ENCODE peak calls at places on chromosomes 2 and 18, in six cellular contexts. One of them, this sample, is unnamed.

GRCh38 chr18:22829781-22830180 is 103.3 kb upstream of the RBBP8 start:
- DNase-seq in K562: no peak
- DNase-seq in A549: no peak
- DNase-seq in HepG2: no peak
- DNase-seq in H1: no peak
- DNase-seq in GM12878: no peak
- DNase-seq in this sample: no peak

GRCh38 chr2:239383036-239383795 is 17.6 kb downstream of the HDAC4 start:
- DNase-seq in K562: no peak
- DNase-seq in H1: no peak
- DNase-seq in HepG2: no peak
- DNase-seq in A549: no peak
- DNase-seq in GM12878: no peak
- DNase-seq in this sample: no peak

GRCh38 chr18:42752921-42753320 is 362.6 kb downstream of the RIT2 start:
- DNase-seq in A549: no peak
- DNase-seq in HepG2: no peak
- DNase-seq in H1: no peak
- DNase-seq in GM12878: no peak
- DNase-seq in K562: no peak
- DNase-seq in this sample: no peak

GRCh38 chr18:295756-296155 is 27.9 kb upstream of the THOC1 start:
- DNase-seq in K562: no peak
- DNase-seq in HepG2: no peak
- DNase-seq in A549: no peak
- DNase-seq in H1: no peak
- DNase-seq in GM12878: no peak
- DNase-seq in this sample: no peak

GRCh38 chr2:236093134-236093533 is 75.1 kb downstream of the GBX2 start:
- DNase-seq in K562: no peak
- DNase-seq in HepG2: no peak
- DNase-seq in A549: peak; percentile 12
- DNase-seq in H1: no peak
- DNase-seq in GM12878: no peak
- DNase-seq in this sample: no peak

GRCh38 chr2:27638709-27639108 is 9.9 kb downstream of the GPN1 start:
- DNase-seq in K562: no peak
- DNase-seq in GM12878: no peak
- DNase-seq in A549: no peak
- DNase-seq in HepG2: no peak
- DNase-seq in H1: no peak
- DNase-seq in this sample: no peak

GRCh38 chr2:151860613-151861146 is 32.5 kb upstream of the ARL5A start:
- DNase-seq in K562: no peak
- DNase-seq in H1: no peak
- DNase-seq in HepG2: no peak
- DNase-seq in GM12878: no peak
- DNase-seq in A549: no peak
- DNase-seq in this sample: no peak

GRCh38 chr18:76922107-76922506 is 99.8 kb downstream of the ZNF236 start:
- DNase-seq in GM12878: peak; percentile 26
- DNase-seq in HepG2: peak; percentile 22
- DNase-seq in K562: peak; percentile 19
- DNase-seq in H1: peak; percentile 25
- DNase-seq in A549: peak; percentile 21
- DNase-seq in this sample: peak; percentile 83

GRCh38 chr18:34493099-34493544 is 217.0 kb upstream of the DTNA start:
- DNase-seq in A549: peak; percentile 23
- DNase-seq in K562: no peak
- DNase-seq in H1: peak; percentile 49
- DNase-seq in GM12878: no peak
- DNase-seq in HepG2: peak; percentile 72
- DNase-seq in this sample: peak; percentile 87

GRCh38 chr2:151771599-151772358 is 37.5 kb upstream of the NEB start:
- DNase-seq in K562: no peak
- DNase-seq in A549: no peak
- DNase-seq in H1: no peak
- DNase-seq in GM12878: peak; percentile 79
- DNase-seq in HepG2: no peak
- DNase-seq in this sample: no peak

GRCh38 chr2:216389565-216389964 is 17.3 kb upstream of the MARCHF4 start:
- DNase-seq in A549: no peak
- DNase-seq in HepG2: no peak
- DNase-seq in H1: no peak
- DNase-seq in GM12878: no peak
- DNase-seq in K562: no peak
- DNase-seq in this sample: no peak

GRCh38 chr2:196433116-196433515 is 206.4 kb upstream of the CCDC150 start:
- DNase-seq in K562: no peak
- DNase-seq in GM12878: no peak
- DNase-seq in H1: no peak
- DNase-seq in HepG2: no peak
- DNase-seq in A549: no peak
- DNase-seq in this sample: no peak

GRCh38 chr2:57453929-57454328 is 592.7 kb upstream of the VRK2 start:
- DNase-seq in K562: no peak
- DNase-seq in H1: no peak
- DNase-seq in A549: no peak
- DNase-seq in HepG2: no peak
- DNase-seq in GM12878: no peak
- DNase-seq in this sample: no peak

GRCh38 chr2:119012345-119013301 is 70.6 kb downstream of the MARCO start:
- DNase-seq in HepG2: no peak
- DNase-seq in A549: no peak
- DNase-seq in K562: no peak
- DNase-seq in GM12878: no peak
- DNase-seq in H1: no peak
- DNase-seq in this sample: no peak

GRCh38 chr18:9094307-9095226 is 7.9 kb upstream of the NDUFV2 start:
- DNase-seq in GM12878: no peak
- DNase-seq in A549: peak; percentile 89
- DNase-seq in HepG2: peak; percentile 92
- DNase-seq in H1: no peak
- DNase-seq in K562: no peak
- DNase-seq in this sample: no peak

GRCh38 chr2:18883626-18884456 is 294.5 kb upstream of the NT5C1B start:
- DNase-seq in GM12878: no peak
- DNase-seq in K562: no peak
- DNase-seq in A549: peak; percentile 46
- DNase-seq in HepG2: peak; percentile 7
- DNase-seq in H1: no peak
- DNase-seq in this sample: no peak

DNA sequence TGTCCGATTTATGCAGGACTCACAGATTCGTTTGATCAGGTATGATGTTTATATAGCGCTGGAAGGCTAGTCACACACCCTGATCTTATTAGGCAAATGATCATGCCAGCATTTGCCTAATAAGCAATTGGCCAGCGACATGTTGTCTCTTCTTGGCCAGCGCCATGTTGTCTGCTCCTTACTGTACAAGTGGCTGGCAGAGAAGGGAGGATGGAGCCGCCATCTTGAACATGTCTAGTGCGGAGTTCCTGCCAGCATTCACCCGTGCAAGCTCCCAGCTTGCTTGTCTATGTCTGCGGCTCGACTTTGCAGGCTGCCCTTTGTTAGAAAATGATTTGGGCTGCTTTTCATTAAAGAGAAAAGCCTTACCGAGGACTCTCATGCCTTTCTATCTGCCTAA is 106.3 kb downstream of the TFCP2L1 start:
- DNase-seq in K562: no peak
- DNase-seq in H1: no peak
- DNase-seq in A549: no peak
- DNase-seq in GM12878: no peak
- DNase-seq in HepG2: no peak
- DNase-seq in this sample: no peak
- TF ChIP-seq CHD2 in K562: no peak
- TF ChIP-seq CHD2 in H1: no peak
- TF ChIP-seq CHD2 in A549: no peak
- TF ChIP-seq CHD2 in GM12878: no peak
- TF ChIP-seq CHD2 in HepG2: no peak
- TF ChIP-seq CHD2 in this sample: no peak

DNA sequence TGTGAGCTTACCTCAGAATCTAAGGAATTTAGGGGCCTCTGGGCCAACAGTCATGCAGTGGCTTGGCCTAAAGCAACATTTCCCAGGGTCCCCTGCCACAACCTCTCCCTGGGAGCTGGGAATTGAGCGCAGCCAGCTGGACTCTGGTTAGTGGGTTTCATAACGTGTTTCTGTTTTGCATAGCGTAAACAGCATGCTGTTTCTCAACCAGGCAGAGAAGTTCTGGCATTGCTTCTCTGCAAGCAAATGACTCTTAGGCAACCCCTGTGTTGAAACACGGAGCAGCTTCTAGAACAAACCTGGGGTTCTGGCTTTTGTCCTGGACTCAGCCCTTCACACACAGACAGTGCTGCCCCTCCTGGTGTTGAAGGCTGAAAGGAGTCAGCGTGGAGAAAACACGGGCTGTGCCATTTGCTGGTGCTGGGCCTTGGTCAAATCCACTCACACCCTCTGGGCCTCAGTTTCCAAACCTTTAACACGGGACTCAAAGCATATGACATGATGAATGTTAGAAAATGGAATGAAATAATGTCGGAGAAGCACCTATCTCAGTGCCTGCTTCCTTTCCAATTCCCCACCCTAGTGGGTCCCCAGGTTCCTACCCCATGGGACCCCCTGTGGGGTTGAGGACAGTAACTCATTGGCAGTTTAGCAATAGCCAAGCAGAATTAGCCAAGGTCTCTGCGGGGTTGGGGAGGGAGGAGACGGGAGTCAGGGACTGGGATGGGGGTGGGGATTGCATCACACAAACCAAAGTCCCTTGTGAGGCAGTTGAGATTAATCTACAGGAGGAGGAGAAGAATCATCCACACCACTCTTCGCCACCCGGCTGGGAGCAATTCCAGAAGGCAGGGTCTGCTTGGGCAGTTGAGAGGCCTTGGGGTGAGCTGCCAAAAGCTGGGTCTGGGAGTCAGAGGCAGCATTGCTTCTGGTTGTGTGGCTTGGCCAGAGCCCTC is 30.2 kb upstream of the IL1R2 start:
- DNase-seq in GM12878: no peak
- DNase-seq in K562: no peak
- DNase-seq in HepG2: peak; percentile 95
- DNase-seq in A549: no peak
- DNase-seq in H1: no peak
- DNase-seq in this sample: no peak
- TF ChIP-seq EP300 in GM12878: no peak
- TF ChIP-seq EP300 in K562: no peak
- TF ChIP-seq EP300 in HepG2: no peak
- TF ChIP-seq EP300 in A549: no peak
- TF ChIP-seq EP300 in H1: no peak
- TF ChIP-seq EP300 in this sample: no peak

GRCh38 chr2:71072492-71072891 is 4.0 kb downstream of the NAGK start:
- DNase-seq in K562: no peak
- DNase-seq in HepG2: no peak
- DNase-seq in GM12878: no peak
- DNase-seq in A549: no peak
- DNase-seq in H1: no peak
- DNase-seq in this sample: no peak

GRCh38 chr2:71073475-71073874 is 5.0 kb downstream of the NAGK start:
- DNase-seq in HepG2: no peak
- DNase-seq in K562: no peak
- DNase-seq in A549: no peak
- DNase-seq in GM12878: no peak
- DNase-seq in H1: no peak
- DNase-seq in this sample: no peak

GRCh38 chr2:71070294-71071025 is 2.0 kb downstream of the NAGK start:
- DNase-seq in H1: no peak
- DNase-seq in HepG2: peak; percentile 66
- DNase-seq in A549: peak; percentile 70
- DNase-seq in K562: no peak
- DNase-seq in GM12878: no peak
- DNase-seq in this sample: peak; percentile 51

GRCh38 chr2:71069376-71069775 is 928 bp downstream of the NAGK start:
- DNase-seq in HepG2: no peak
- DNase-seq in GM12878: no peak
- DNase-seq in H1: no peak
- DNase-seq in A549: no peak
- DNase-seq in K562: no peak
- DNase-seq in this sample: no peak

GRCh38 chr2:71071681-71072398 is 3.4 kb downstream of the NAGK start:
- DNase-seq in A549: no peak
- DNase-seq in GM12878: peak; percentile 94
- DNase-seq in K562: no peak
- DNase-seq in H1: no peak
- DNase-seq in HepG2: no peak
- DNase-seq in this sample: no peak
- TF ChIP-seq CHD2 in A549: no peak
- TF ChIP-seq CHD2 in GM12878: peak; percentile 20
- TF ChIP-seq CHD2 in K562: no peak
- TF ChIP-seq CHD2 in H1: no peak
- TF ChIP-seq CHD2 in HepG2: no peak
- TF ChIP-seq CHD2 in this sample: no peak

DNA sequence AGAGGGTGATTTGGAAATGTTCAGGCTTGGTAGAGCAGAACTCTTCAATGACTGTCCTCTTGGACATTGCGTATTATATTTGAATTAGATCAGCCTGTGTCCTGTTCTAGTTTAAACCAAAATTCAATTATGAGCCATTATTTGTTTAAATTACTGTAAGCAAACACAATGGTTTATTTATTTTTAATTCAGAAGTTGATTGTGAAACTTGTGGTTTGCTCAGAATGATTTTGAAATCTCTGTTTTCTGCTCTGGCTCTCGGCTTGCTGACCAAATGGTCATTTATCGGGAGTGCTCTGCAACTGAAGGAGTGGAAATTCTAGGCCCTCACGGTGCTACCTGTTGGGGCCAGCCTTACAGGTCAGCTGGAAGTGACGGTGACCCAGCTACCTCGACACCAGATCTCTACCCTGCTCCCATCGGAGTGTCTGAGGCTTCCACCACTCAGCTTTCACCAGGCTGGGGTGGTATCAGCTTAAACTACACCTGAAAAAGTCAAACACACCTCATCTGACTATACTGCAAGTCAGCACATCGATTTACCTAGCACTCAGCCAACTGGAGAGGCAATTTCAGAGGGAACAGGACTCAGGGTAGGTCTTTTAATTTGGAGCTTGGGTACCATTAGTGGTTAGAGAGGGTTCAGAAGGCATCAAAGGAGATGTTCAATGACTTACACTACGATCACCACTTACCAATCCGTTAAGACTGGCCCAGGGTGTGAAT is 36.8 kb upstream of the GPD2 start:
- DNase-seq in GM12878: no peak
- DNase-seq in K562: no peak
- DNase-seq in H1: no peak
- DNase-seq in A549: no peak
- DNase-seq in HepG2: no peak
- DNase-seq in this sample: peak; percentile 16
- TF ChIP-seq EP300 in GM12878: no peak
- TF ChIP-seq EP300 in K562: no peak
- TF ChIP-seq EP300 in H1: no peak
- TF ChIP-seq EP300 in A549: no peak
- TF ChIP-seq EP300 in HepG2: no peak
- TF ChIP-seq EP300 in this sample: no peak

This sample was measured in SK-N-SH.